ENCODE peak calls at places on chromosomes 5 and 9, in nine cellular contexts. One of them, this sample, is unnamed.

GRCh38 chr5:72394688-72395087 is 74.5 kb downstream of the PTCD2 start:
- DNase-seq in brain microvascular endothelial cell: no peak
- DNase-seq in H1: no peak
- DNase-seq in pancreas: no peak
- DNase-seq in tibial artery: no peak
- DNase-seq in psoas muscle: no peak
- DNase-seq in GM23338: peak; percentile 28
- DNase-seq in Panc1: peak; percentile 30
- DNase-seq in CD8-positive, alpha-beta memory T cell: no peak
- DNase-seq in this sample: no peak

GRCh38 chr9:113468716-113469448 is 5.4 kb downstream of the RGS3 start:
- DNase-seq in brain microvascular endothelial cell: no peak
- DNase-seq in H1: peak; percentile 27
- DNase-seq in pancreas: peak; percentile 66
- DNase-seq in tibial artery: no peak
- DNase-seq in psoas muscle: no peak
- DNase-seq in GM23338: no peak
- DNase-seq in Panc1: no peak
- DNase-seq in CD8-positive, alpha-beta memory T cell: no peak
- DNase-seq in this sample: peak; percentile 72

GRCh38 chr9:34310205-34310604 is 18.9 kb downstream of the KIF24 start:
- DNase-seq in brain microvascular endothelial cell: no peak
- DNase-seq in H1: no peak
- DNase-seq in pancreas: no peak
- DNase-seq in tibial artery: no peak
- DNase-seq in psoas muscle: no peak
- DNase-seq in GM23338: no peak
- DNase-seq in Panc1: no peak
- DNase-seq in CD8-positive, alpha-beta memory T cell: no peak
- DNase-seq in this sample: no peak

GRCh38 chr5:9775339-9775738 is 145.2 kb upstream of the TAS2R1 start:
- DNase-seq in brain microvascular endothelial cell: peak; percentile 49
- DNase-seq in H1: no peak
- DNase-seq in pancreas: no peak
- DNase-seq in tibial artery: no peak
- DNase-seq in psoas muscle: no peak
- DNase-seq in GM23338: no peak
- DNase-seq in Panc1: no peak
- DNase-seq in CD8-positive, alpha-beta memory T cell: no peak
- DNase-seq in this sample: no peak

GRCh38 chr5:125696762-125697161 is 726.4 kb upstream of the GRAMD2B start:
- DNase-seq in brain microvascular endothelial cell: peak; percentile 82
- DNase-seq in H1: no peak
- DNase-seq in pancreas: no peak
- DNase-seq in tibial artery: no peak
- DNase-seq in psoas muscle: no peak
- DNase-seq in GM23338: no peak
- DNase-seq in Panc1: no peak
- DNase-seq in CD8-positive, alpha-beta memory T cell: no peak
- DNase-seq in this sample: peak; percentile 73

GRCh38 chr5:135460246-135461033 is 8.3 kb upstream of the TIFAB start:
- DNase-seq in brain microvascular endothelial cell: no peak
- DNase-seq in H1: no peak
- DNase-seq in pancreas: no peak
- DNase-seq in tibial artery: no peak
- DNase-seq in psoas muscle: no peak
- DNase-seq in GM23338: no peak
- DNase-seq in Panc1: no peak
- DNase-seq in CD8-positive, alpha-beta memory T cell: no peak
- DNase-seq in this sample: no peak

GRCh38 chr5:113864437-113864836 is 350.9 kb downstream of the YTHDC2 start:
- DNase-seq in brain microvascular endothelial cell: no peak
- DNase-seq in H1: no peak
- DNase-seq in pancreas: no peak
- DNase-seq in tibial artery: no peak
- DNase-seq in psoas muscle: no peak
- DNase-seq in GM23338: no peak
- DNase-seq in Panc1: no peak
- DNase-seq in CD8-positive, alpha-beta memory T cell: no peak
- DNase-seq in this sample: no peak

GRCh38 chr5:149228610-149229297 is 42.9 kb upstream of the AFAP1L1 start:
- DNase-seq in brain microvascular endothelial cell: peak; percentile 67
- DNase-seq in H1: no peak
- DNase-seq in pancreas: peak; percentile 22
- DNase-seq in tibial artery: peak; percentile 52
- DNase-seq in psoas muscle: no peak
- DNase-seq in GM23338: peak; percentile 74
- DNase-seq in Panc1: peak; percentile 38
- DNase-seq in CD8-positive, alpha-beta memory T cell: no peak
- DNase-seq in this sample: peak; percentile 32

GRCh38 chr5:93819666-93820065 is 78.3 kb upstream of the POU5F2 start:
- DNase-seq in brain microvascular endothelial cell: no peak
- DNase-seq in H1: no peak
- DNase-seq in pancreas: no peak
- DNase-seq in tibial artery: no peak
- DNase-seq in psoas muscle: no peak
- DNase-seq in GM23338: peak; percentile 34
- DNase-seq in Panc1: no peak
- DNase-seq in CD8-positive, alpha-beta memory T cell: no peak
- DNase-seq in this sample: no peak

GRCh38 chr9:117335797-117336435 is 78.9 kb downstream of the ASTN2 start:
- DNase-seq in brain microvascular endothelial cell: no peak
- DNase-seq in H1: no peak
- DNase-seq in pancreas: no peak
- DNase-seq in tibial artery: no peak
- DNase-seq in psoas muscle: no peak
- DNase-seq in GM23338: no peak
- DNase-seq in Panc1: no peak
- DNase-seq in CD8-positive, alpha-beta memory T cell: no peak
- DNase-seq in this sample: no peak

GRCh38 chr9:91908746-91909145 is 41.3 kb downstream of the ROR2 start:
- DNase-seq in brain microvascular endothelial cell: no peak
- DNase-seq in H1: no peak
- DNase-seq in pancreas: no peak
- DNase-seq in tibial artery: no peak
- DNase-seq in psoas muscle: no peak
- DNase-seq in GM23338: no peak
- DNase-seq in Panc1: no peak
- DNase-seq in CD8-positive, alpha-beta memory T cell: no peak
- DNase-seq in this sample: peak; percentile 28

GRCh38 chr5:125372694-125373621 is 626.5 kb upstream of the ZNF608 start:
- DNase-seq in brain microvascular endothelial cell: peak; percentile 63
- DNase-seq in H1: no peak
- DNase-seq in pancreas: no peak
- DNase-seq in tibial artery: no peak
- DNase-seq in psoas muscle: no peak
- DNase-seq in GM23338: peak; percentile 69
- DNase-seq in Panc1: no peak
- DNase-seq in CD8-positive, alpha-beta memory T cell: no peak
- DNase-seq in this sample: peak; percentile 63

GRCh38 chr5:35306716-35307365 is 76.6 kb upstream of the PRLR start:
- DNase-seq in brain microvascular endothelial cell: no peak
- DNase-seq in H1: no peak
- DNase-seq in pancreas: no peak
- DNase-seq in tibial artery: no peak
- DNase-seq in psoas muscle: no peak
- DNase-seq in GM23338: no peak
- DNase-seq in Panc1: no peak
- DNase-seq in CD8-positive, alpha-beta memory T cell: no peak
- DNase-seq in this sample: no peak

GRCh38 chr5:67339219-67339767 is 142.7 kb upstream of the CD180 start:
- DNase-seq in brain microvascular endothelial cell: no peak
- DNase-seq in H1: no peak
- DNase-seq in pancreas: no peak
- DNase-seq in tibial artery: no peak
- DNase-seq in psoas muscle: no peak
- DNase-seq in GM23338: no peak
- DNase-seq in Panc1: no peak
- DNase-seq in CD8-positive, alpha-beta memory T cell: no peak
- DNase-seq in this sample: no peak

GRCh38 chr5:115736004-115736689 is 80.3 kb downstream of the CDO1 start:
- DNase-seq in brain microvascular endothelial cell: no peak
- DNase-seq in H1: no peak
- DNase-seq in pancreas: no peak
- DNase-seq in tibial artery: no peak
- DNase-seq in psoas muscle: no peak
- DNase-seq in GM23338: no peak
- DNase-seq in Panc1: no peak
- DNase-seq in CD8-positive, alpha-beta memory T cell: no peak
- DNase-seq in this sample: no peak
- H3K4me3 ChIP-seq in brain microvascular endothelial cell: no peak overlapping the region
- H3K4me3 ChIP-seq in H1: no peak overlapping the region
- H3K4me3 ChIP-seq in pancreas: no peak overlapping the region
- H3K4me3 ChIP-seq in tibial artery: no peak overlapping the region
- H3K4me3 ChIP-seq in psoas muscle: no peak overlapping the region
- H3K4me3 ChIP-seq in GM23338: peak overlapping the region; percentile 33
- H3K4me3 ChIP-seq in Panc1: no peak overlapping the region
- H3K4me3 ChIP-seq in CD8-positive, alpha-beta memory T cell: no peak overlapping the region
- H3K4me3 ChIP-seq in this sample: no peak overlapping the region

GRCh38 chr5:145946112-145946861 is 9.9 kb downstream of the SH3RF2 start:
- DNase-seq in brain microvascular endothelial cell: peak; percentile 56
- DNase-seq in H1: no peak
- DNase-seq in pancreas: no peak
- DNase-seq in tibial artery: no peak
- DNase-seq in psoas muscle: peak; percentile 21
- DNase-seq in GM23338: no peak
- DNase-seq in Panc1: peak; percentile 98
- DNase-seq in CD8-positive, alpha-beta memory T cell: no peak
- DNase-seq in this sample: no peak

GRCh38 chr5:145945620-145946111 is 9.3 kb downstream of the SH3RF2 start:
- DNase-seq in brain microvascular endothelial cell: no peak
- DNase-seq in H1: no peak
- DNase-seq in pancreas: no peak
- DNase-seq in tibial artery: no peak
- DNase-seq in psoas muscle: no peak
- DNase-seq in GM23338: no peak
- DNase-seq in Panc1: no peak
- DNase-seq in CD8-positive, alpha-beta memory T cell: no peak
- DNase-seq in this sample: no peak

GRCh38 chr5:145942749-145943148 is 6.4 kb downstream of the SH3RF2 start:
- DNase-seq in brain microvascular endothelial cell: no peak
- DNase-seq in H1: no peak
- DNase-seq in pancreas: no peak
- DNase-seq in tibial artery: no peak
- DNase-seq in psoas muscle: no peak
- DNase-seq in GM23338: no peak
- DNase-seq in Panc1: no peak
- DNase-seq in CD8-positive, alpha-beta memory T cell: no peak
- DNase-seq in this sample: no peak

GRCh38 chr5:145943674-145944121 is 7.3 kb downstream of the SH3RF2 start:
- DNase-seq in brain microvascular endothelial cell: no peak
- DNase-seq in H1: no peak
- DNase-seq in pancreas: peak; percentile 50
- DNase-seq in tibial artery: peak; percentile 26
- DNase-seq in psoas muscle: no peak
- DNase-seq in GM23338: no peak
- DNase-seq in Panc1: no peak
- DNase-seq in CD8-positive, alpha-beta memory T cell: no peak
- DNase-seq in this sample: peak; percentile 48

DNA sequence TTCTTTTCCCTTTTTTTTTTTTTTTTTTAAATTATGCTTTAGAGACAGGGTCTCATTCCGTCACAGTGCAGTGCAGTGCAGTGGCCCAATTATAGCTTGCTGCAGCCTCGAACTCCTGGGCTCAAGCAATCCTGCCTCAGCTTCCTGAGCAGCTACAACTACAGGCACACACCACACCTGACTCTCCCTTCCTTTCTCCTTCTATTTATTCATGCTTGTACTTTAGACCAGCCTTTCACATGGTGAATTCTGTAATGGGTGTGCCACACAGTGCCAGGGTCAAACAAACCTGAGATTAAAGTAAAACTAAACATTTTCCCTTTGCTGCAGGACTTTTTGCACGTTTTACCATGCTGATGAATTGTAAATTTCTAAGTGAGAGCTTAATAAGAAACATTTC is 8.0 kb downstream of the SH3RF2 start:
- DNase-seq in brain microvascular endothelial cell: no peak
- DNase-seq in H1: no peak
- DNase-seq in pancreas: no peak
- DNase-seq in tibial artery: no peak
- DNase-seq in psoas muscle: no peak
- DNase-seq in GM23338: no peak
- DNase-seq in Panc1: no peak
- DNase-seq in CD8-positive, alpha-beta memory T cell: no peak
- DNase-seq in this sample: no peak
- H3K27ac ChIP-seq in brain microvascular endothelial cell: no peak overlapping the region
- H3K27ac ChIP-seq in H1: no peak overlapping the region
- H3K27ac ChIP-seq in pancreas: peak overlapping the region; percentile 29
- H3K27ac ChIP-seq in tibial artery: no peak overlapping the region
- H3K27ac ChIP-seq in psoas muscle: peak overlapping the region; percentile 85
- H3K27ac ChIP-seq in GM23338: no peak overlapping the region
- H3K27ac ChIP-seq in Panc1: peak overlapping the region; percentile 100
- H3K27ac ChIP-seq in CD8-positive, alpha-beta memory T cell: no peak overlapping the region
- H3K27ac ChIP-seq in this sample: no peak overlapping the region

GRCh38 chr5:175609504-175609903 is 48.4 kb upstream of the HRH2 start:
- DNase-seq in brain microvascular endothelial cell: no peak
- DNase-seq in H1: no peak
- DNase-seq in pancreas: no peak
- DNase-seq in tibial artery: no peak
- DNase-seq in psoas muscle: no peak
- DNase-seq in GM23338: no peak
- DNase-seq in Panc1: no peak
- DNase-seq in CD8-positive, alpha-beta memory T cell: no peak
- DNase-seq in this sample: no peak
- H3K27me3 ChIP-seq in brain microvascular endothelial cell: no peaks in the 10 kb centered on the region
- H3K27me3 ChIP-seq in H1: no peaks in the 10 kb centered on the region
- H3K27me3 ChIP-seq in pancreas: no peaks in the 10 kb centered on the region
- H3K27me3 ChIP-seq in tibial artery: no peaks in the 10 kb centered on the region
- H3K27me3 ChIP-seq in psoas muscle: peaks cover 5% of the 10 kb centered on the region
- H3K27me3 ChIP-seq in GM23338: no peaks in the 10 kb centered on the region
- H3K27me3 ChIP-seq in Panc1: peaks cover 6% of the 10 kb centered on the region
- H3K27me3 ChIP-seq in CD8-positive, alpha-beta memory T cell: no peaks in the 10 kb centered on the region
- H3K27me3 ChIP-seq in this sample: no peaks in the 10 kb centered on the region

GRCh38 chr9:4986291-4986690 is 1.2 kb downstream of the JAK2 start:
- DNase-seq in brain microvascular endothelial cell: no peak
- DNase-seq in H1: no peak
- DNase-seq in pancreas: no peak
- DNase-seq in tibial artery: no peak
- DNase-seq in psoas muscle: no peak
- DNase-seq in GM23338: no peak
- DNase-seq in Panc1: no peak
- DNase-seq in CD8-positive, alpha-beta memory T cell: no peak
- DNase-seq in this sample: no peak

GRCh38 chr9:4987996-4988421 is 2.9 kb downstream of the JAK2 start:
- DNase-seq in brain microvascular endothelial cell: peak; percentile 53
- DNase-seq in H1: peak; percentile 76
- DNase-seq in pancreas: peak; percentile 49
- DNase-seq in tibial artery: peak; percentile 29
- DNase-seq in psoas muscle: no peak
- DNase-seq in GM23338: peak; percentile 96
- DNase-seq in Panc1: peak; percentile 35
- DNase-seq in CD8-positive, alpha-beta memory T cell: peak; percentile 59
- DNase-seq in this sample: peak; percentile 64

GRCh38 chr9:4985376-4986266 is 549 bp downstream of the JAK2 start:
- DNase-seq in brain microvascular endothelial cell: peak; percentile 47
- DNase-seq in H1: no peak
- DNase-seq in pancreas: peak; percentile 15
- DNase-seq in tibial artery: peak; percentile 37
- DNase-seq in psoas muscle: no peak
- DNase-seq in GM23338: peak; percentile 67
- DNase-seq in Panc1: no peak
- DNase-seq in CD8-positive, alpha-beta memory T cell: peak; percentile 16
- DNase-seq in this sample: peak; percentile 19

GRCh38 chr9:4984571-4985375 is at the start of gene JAK2:
- DNase-seq in brain microvascular endothelial cell: peak; percentile 89
- DNase-seq in H1: peak; percentile 89
- DNase-seq in pancreas: peak; percentile 89
- DNase-seq in tibial artery: peak; percentile 93
- DNase-seq in psoas muscle: peak; percentile 91
- DNase-seq in GM23338: peak; percentile 90
- DNase-seq in Panc1: no peak
- DNase-seq in CD8-positive, alpha-beta memory T cell: peak; percentile 84
- DNase-seq in this sample: peak; percentile 88

GRCh38 chr9:4986783-4987182 is 1.7 kb downstream of the JAK2 start:
- DNase-seq in brain microvascular endothelial cell: no peak
- DNase-seq in H1: no peak
- DNase-seq in pancreas: no peak
- DNase-seq in tibial artery: no peak
- DNase-seq in psoas muscle: no peak
- DNase-seq in GM23338: no peak
- DNase-seq in Panc1: no peak
- DNase-seq in CD8-positive, alpha-beta memory T cell: no peak
- DNase-seq in this sample: no peak
- H3K4me3 ChIP-seq in brain microvascular endothelial cell: peak overlapping the region; percentile 77
- H3K4me3 ChIP-seq in H1: no peak overlapping the region
- H3K4me3 ChIP-seq in pancreas: peak overlapping the region; percentile 86
- H3K4me3 ChIP-seq in tibial artery: peak overlapping the region; percentile 78
- H3K4me3 ChIP-seq in psoas muscle: peak overlapping the region; percentile 95
- H3K4me3 ChIP-seq in GM23338: no peak overlapping the region
- H3K4me3 ChIP-seq in Panc1: peak overlapping the region; percentile 57
- H3K4me3 ChIP-seq in CD8-positive, alpha-beta memory T cell: peak overlapping the region; percentile 44
- H3K4me3 ChIP-seq in this sample: no peak overlapping the region

This sample was measured in SJCRH30.